ENCODE peak calls at places on chromosomes 7 and 10, in four cellular contexts. S is HCT116, G is mesenchymal stem cell, A is GM23248. R is an unnamed sample.

GRCh38 chr10:24453404-24453830 is 244.5 kb downstream of the KIAA1217 start:
- DNase-seq in S (no peak), G (no peak), A (peak), R (peak)

GRCh38 chr10:131703527-131703926 is 197.3 kb upstream of the PPP2R2D start:
- DNase-seq in A (no peak), G (no peak), S (no peak), R (no peak)

GRCh38 chr7:157503229-157503628 is 166.4 kb downstream of the DNAJB6 start:
- DNase-seq in A (no peak), S (no peak), G (no peak), R (no peak)

GRCh38 chr7:114944742-114945625 is 23.1 kb downstream of the MDFIC start:
- DNase-seq in A (peak), G (peak), S (no peak), R (peak)

GRCh38 chr10:50988792-50989191 is 85.5 kb upstream of the PRKG1 start:
- DNase-seq in G (peak), S (no peak), A (peak), R (no peak)

GRCh38 chr7:92641921-92642511 is 51.8 kb upstream of the FAM133B start:
- DNase-seq in G (peak), S (no peak), A (peak), R (peak)

GRCh38 chr7:31102973-31103850 is 51.1 kb downstream of the ADCYAP1R1 start:
- DNase-seq in S (no peak), A (no peak), G (no peak), R (no peak)

GRCh38 chr7:108972009-108972408 is 402.3 kb downstream of the DNAJB9 start:
- DNase-seq in S (no peak), G (no peak), A (no peak), R (no peak)

GRCh38 chr7:106717997-106718871 is 57.3 kb upstream of the CCDC71L start:
- DNase-seq in A (peak), S (peak), G (peak), R (peak)

GRCh38 chr7:80921130-80921529 is 2.3 kb upstream of the SEMA3C start:
- DNase-seq in G (no peak), A (no peak), S (no peak), R (peak)

GRCh38 chr7:134448359-134449229 is 10.3 kb downstream of the AKR1B1 start:
- DNase-seq in G (peak), A (peak), S (peak), R (peak)

GRCh38 chr10:7121154-7121797 is 289.6 kb downstream of the SFMBT2 start:
- DNase-seq in S (peak), A (peak), G (peak), R (no peak)

GRCh38 chr10:51001587-51001986 is 72.7 kb upstream of the PRKG1 start:
- DNase-seq in G (peak), A (peak), S (no peak), R (no peak)

GRCh38 chr7:93030605-93031225 is 87.1 kb downstream of the SAMD9 start:
- DNase-seq in G (no peak), A (peak), S (no peak), R (peak)

DNA sequence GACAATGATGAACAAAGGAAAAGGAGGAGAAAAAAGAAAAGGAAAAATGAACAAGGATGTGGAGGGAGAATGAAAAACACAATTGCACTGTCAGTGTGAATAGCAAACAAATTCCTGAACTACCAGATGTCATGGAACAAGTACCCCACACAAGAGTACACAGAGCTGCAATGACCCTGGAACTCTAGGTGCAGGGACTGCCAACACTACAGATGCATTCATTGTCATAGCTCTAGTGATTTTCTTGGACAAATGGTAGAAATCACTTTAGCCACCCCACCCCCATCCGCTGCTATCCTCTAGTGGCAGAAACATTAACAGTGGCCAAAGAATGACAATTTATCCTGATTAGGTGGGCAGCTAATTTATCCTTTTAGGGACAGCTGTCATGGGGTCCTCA is 3.1 kb downstream of the RNF133 start:
- DNase-seq in G (no peak), S (no peak), A (no peak), R (no peak)
- H3K27ac ChIP-seq in G (no peak), S (no peak), A (no peak), R (no peak)

GRCh38 chr7:27162930-27163775 is 2.2 kb downstream of the HOXA9 start:
- DNase-seq in A (peak), S (no peak), G (no peak), R (no peak)

GRCh38 chr7:27165655-27166474 is 528 bp upstream of the HOXA9 start:
- DNase-seq in G (peak), A (peak), S (no peak), R (no peak)

GRCh38 chr7:27165089-27165654 is at the start of gene HOXA9:
- DNase-seq in A (peak), S (peak), G (peak), R (no peak)

GRCh38 chr7:27163776-27164380 is 1.5 kb downstream of the HOXA9 start:
- DNase-seq in A (peak), S (no peak), G (no peak), R (no peak)

DNA sequence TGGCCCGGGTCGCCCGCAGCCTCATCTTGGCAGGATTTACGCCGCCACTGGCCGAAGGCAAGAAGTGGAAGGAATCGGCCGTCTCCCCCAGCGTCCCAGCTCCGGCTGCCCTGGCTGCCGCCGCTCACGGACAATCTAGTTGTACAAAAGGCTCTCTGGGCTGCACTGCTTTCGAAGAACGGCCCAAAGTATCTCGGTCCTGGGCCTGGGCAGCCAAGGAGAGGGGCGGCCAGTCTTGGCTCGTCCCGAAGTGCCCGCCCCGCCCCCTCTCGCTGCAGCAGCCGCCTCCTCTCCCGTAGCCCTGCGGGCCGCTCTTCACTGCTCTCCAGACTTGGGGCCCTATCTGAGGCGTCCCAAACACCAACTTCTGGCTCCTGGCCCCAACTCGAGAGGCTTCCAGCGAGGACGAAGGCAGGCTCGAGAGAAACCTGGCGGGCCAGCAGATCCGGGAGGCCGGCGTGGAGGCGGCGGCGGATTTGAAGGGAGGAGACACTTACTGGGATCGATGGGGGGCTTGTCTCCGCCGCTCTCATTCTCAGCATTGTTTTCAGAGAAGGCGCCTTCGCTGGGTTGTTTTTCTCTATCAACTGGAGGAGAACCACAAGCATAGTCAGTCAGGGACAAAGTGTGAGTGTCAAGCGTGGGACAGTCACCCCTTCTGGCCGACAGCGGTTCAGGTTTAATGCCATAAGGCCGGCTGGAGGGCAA is 802 bp downstream of the HOXA9 start:
- DNase-seq in S (no peak), A (peak), G (peak), R (no peak)
- H3K9ac ChIP-seq in S (peak), A (peak), G (peak), R (no peak)

DNA sequence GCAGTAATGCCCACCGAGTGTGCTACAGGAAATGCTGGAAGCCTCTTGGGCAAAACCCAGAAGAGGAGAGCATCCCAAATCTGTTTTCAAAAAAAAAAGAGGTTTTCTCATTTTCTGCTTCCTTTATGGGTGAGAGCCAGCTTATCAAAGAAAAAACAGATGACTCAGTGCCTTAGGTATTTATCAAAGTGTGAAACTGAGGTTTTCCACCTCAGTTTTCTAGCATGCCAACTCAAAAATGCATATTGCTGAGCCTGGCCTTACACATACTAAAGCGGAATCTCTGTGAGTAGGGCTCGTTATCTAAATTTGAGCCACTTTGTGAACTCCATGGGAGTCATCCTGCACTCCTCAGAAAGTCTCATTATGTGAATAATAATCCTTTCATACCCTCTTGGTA is 705.1 kb downstream of the SUGCT start:
- DNase-seq in S (no peak), A (peak), G (no peak), R (peak)
- H3K4me2 ChIP-seq in S (no peak), A (no peak), G (no peak), R (peak)

GRCh38 chr10:5619366-5620211 is 46.8 kb downstream of the ASB13 start:
- DNase-seq in G (no peak), A (peak), S (no peak), R (peak)

GRCh38 chr10:5617521-5617920 is 48.9 kb downstream of the ASB13 start:
- DNase-seq in S (no peak), A (no peak), G (no peak), R (no peak)

GRCh38 chr10:5616871-5617270 is 49.5 kb downstream of the ASB13 start:
- DNase-seq in G (no peak), A (peak), S (no peak), R (no peak)

GRCh38 chr10:5618829-5619228 is 47.6 kb downstream of the ASB13 start:
- DNase-seq in G (no peak), S (no peak), A (peak), R (no peak)

DNA sequence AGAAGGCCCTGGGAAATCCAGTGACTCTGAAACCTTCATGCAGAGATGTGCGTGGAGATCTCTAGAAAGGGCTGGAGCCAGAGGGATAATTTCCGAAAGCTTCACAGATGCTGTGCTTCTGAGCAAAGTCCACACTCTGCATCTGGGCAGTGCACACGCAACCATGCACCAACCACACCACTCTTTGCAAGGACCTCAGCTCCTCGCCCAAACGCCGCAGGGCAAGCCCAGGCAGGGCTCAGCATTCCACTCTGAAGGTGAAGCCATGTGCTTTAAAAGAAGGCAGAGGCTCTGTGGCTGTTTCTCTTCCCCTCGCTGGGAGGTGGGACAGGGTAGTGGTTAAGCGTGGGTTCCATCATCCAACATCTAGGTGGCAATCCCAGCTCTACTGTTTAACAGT is 48.4 kb downstream of the ASB13 start:
- DNase-seq in S (no peak), A (no peak), G (no peak), R (no peak)
- H3K27ac ChIP-seq in S (no peak), A (no peak), G (no peak), R (no peak)

DNA sequence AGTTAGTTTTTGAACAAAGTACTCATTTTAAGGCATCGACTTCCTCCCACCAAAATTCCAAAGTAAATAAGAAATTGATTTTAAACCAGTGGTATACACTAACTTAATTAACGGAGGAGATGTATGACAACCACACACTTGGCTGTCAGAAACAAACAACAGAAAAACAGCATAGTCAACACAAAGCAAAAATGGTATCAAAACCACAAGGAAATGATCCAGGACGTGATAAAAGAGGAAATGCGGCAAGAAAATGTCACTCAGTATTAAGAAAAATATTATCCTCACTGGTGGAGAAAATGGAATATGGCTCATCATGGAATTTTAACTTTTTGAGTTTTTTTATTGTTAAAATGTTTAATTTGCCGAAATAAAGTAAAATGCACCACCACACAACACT is 17.5 kb downstream of the KIAA1549 start:
- DNase-seq in S (no peak), G (no peak), A (no peak), R (no peak)
- H3K9ac ChIP-seq in S (no peak), G (no peak), A (no peak), R (no peak)

R was measured in astrocyte.